ENCODE peak calls at places on chromosome 4, in eight cellular contexts. S, X, J, K, B, U, Z and C are unnamed samples.

GRCh38 chr4:81921757-81922159 is 450.1 kb upstream of the RASGEF1B start:
- DNase-seq in S (no peak), X (no peak), J (no peak), K (no peak), B (no peak), U (peak; percentile 28), Z (no peak), C (no peak)

GRCh38 chr4:5708171-5708828 is at the start of gene EVC2:
- DNase-seq in S (peak; percentile 71), X (no peak), J (no peak), K (peak; percentile 80), B (peak; percentile 71), U (peak; percentile 71), Z (peak; percentile 70), C (peak; percentile 16)

GRCh38 chr4:23135792-23136645 is 443.3 kb downstream of the GBA3 start:
- DNase-seq in S (no peak), X (no peak), J (peak; percentile 3), K (no peak), B (no peak), U (peak; percentile 73), Z (peak; percentile 71), C (no peak)

GRCh38 chr4:187270154-187270553 is 546.5 kb upstream of the FAT1 start:
- DNase-seq in S (no peak), X (no peak), J (no peak), K (no peak), B (no peak), U (no peak), Z (no peak), C (no peak)

GRCh38 chr4:105620640-105621323 is 68.4 kb downstream of the ARHGEF38 start:
- DNase-seq in S (no peak), X (no peak), J (no peak), K (no peak), B (no peak), U (no peak), Z (peak; percentile 27), C (no peak)

GRCh38 chr4:109406337-109406931 is 27.2 kb upstream of the SEC24B start:
- DNase-seq in S (no peak), X (peak; percentile 23), J (peak; percentile 35), K (no peak), B (peak; percentile 35), U (peak; percentile 72), Z (peak; percentile 70), C (peak; percentile 28)

GRCh38 chr4:112979881-112980421 is 69.5 kb upstream of the ANK2 start:
- DNase-seq in S (no peak), X (no peak), J (no peak), K (no peak), B (no peak), U (peak; percentile 17), Z (no peak), C (no peak)

GRCh38 chr4:7868430-7868775 is 71.3 kb downstream of the AFAP1 start:
- DNase-seq in S (no peak), X (no peak), J (no peak), K (no peak), B (no peak), U (no peak), Z (no peak), C (no peak)

GRCh38 chr4:48343531-48343930 is 2.2 kb downstream of the SLAIN2 start:
- DNase-seq in S (no peak), X (no peak), J (no peak), K (no peak), B (no peak), U (no peak), Z (no peak), C (no peak)

GRCh38 chr4:95265814-95266740 is 282.7 kb downstream of the UNC5C start:
- DNase-seq in S (no peak), X (no peak), J (no peak), K (no peak), B (no peak), U (no peak), Z (no peak), C (no peak)
- H3K4me3 ChIP-seq in S (no peak overlapping the region), X (no peak overlapping the region), J (no peak overlapping the region), K (no peak overlapping the region), B (no peak overlapping the region), U (no peak overlapping the region), Z (no peak overlapping the region), C (no peak overlapping the region)

GRCh38 chr4:103478729-103479128 is 241.1 kb downstream of the TACR3 start:
- DNase-seq in S (no peak), X (no peak), J (no peak), K (no peak), B (no peak), U (no peak), Z (no peak), C (no peak)
- TF ChIP-seq CTCF in S (no peak), X (no peak), J (peak; percentile 15), K (no peak), B (no peak), U (no peak), Z (peak; percentile 9), C (no peak)

DNA sequence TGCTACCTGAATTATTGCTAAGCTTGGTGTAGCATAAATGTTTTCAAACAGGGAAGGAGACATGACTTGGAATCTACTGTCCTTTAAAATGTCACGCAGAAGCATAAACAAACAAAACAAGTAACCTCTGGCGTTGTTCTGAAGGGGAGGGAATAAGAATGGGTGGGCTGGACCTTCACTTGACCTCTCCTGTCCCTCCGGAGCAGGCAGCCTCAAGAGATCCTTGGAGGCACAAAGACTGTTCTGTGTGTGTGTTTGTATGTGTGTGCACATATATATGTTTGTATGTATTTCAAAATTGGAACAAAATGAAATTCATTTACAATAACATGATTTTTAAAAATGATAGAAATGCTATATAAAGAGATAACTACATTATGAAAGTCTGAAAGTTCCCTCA is 91.3 kb upstream of the DCLK2 start:
- DNase-seq in S (no peak), X (no peak), J (no peak), K (no peak), B (no peak), U (no peak), Z (no peak), C (no peak)
- H3K4me3 ChIP-seq in S (no peak overlapping the region), X (no peak overlapping the region), J (no peak overlapping the region), K (no peak overlapping the region), B (no peak overlapping the region), U (no peak overlapping the region), Z (no peak overlapping the region), C (no peak overlapping the region)

GRCh38 chr4:122759639-122760310 is 27.3 kb downstream of the BBS12 start:
- DNase-seq in S (no peak), X (no peak), J (no peak), K (no peak), B (no peak), U (no peak), Z (no peak), C (no peak)
- TF ChIP-seq CTCF in S (no peak), X (peak; percentile 38), J (no peak), K (no peak), B (no peak), U (peak; percentile 35), Z (peak; percentile 31), C (no peak)

GRCh38 chr4:24799196-24799543 is 3.8 kb downstream of the SOD3 start:
- DNase-seq in S (no peak), X (no peak), J (no peak), K (no peak), B (no peak), U (no peak), Z (no peak), C (no peak)

GRCh38 chr4:24802648-24803047 is 7.3 kb downstream of the SOD3 start:
- DNase-seq in S (no peak), X (no peak), J (no peak), K (no peak), B (no peak), U (no peak), Z (no peak), C (no peak)

GRCh38 chr4:24799544-24800272 is 4.3 kb downstream of the SOD3 start:
- DNase-seq in S (no peak), X (no peak), J (no peak), K (no peak), B (no peak), U (peak; percentile 47), Z (no peak), C (no peak)

GRCh38 chr4:24800273-24800880 is 5.0 kb downstream of the SOD3 start:
- DNase-seq in S (no peak), X (no peak), J (no peak), K (peak; percentile 31), B (no peak), U (peak; percentile 55), Z (no peak), C (no peak)

DNA sequence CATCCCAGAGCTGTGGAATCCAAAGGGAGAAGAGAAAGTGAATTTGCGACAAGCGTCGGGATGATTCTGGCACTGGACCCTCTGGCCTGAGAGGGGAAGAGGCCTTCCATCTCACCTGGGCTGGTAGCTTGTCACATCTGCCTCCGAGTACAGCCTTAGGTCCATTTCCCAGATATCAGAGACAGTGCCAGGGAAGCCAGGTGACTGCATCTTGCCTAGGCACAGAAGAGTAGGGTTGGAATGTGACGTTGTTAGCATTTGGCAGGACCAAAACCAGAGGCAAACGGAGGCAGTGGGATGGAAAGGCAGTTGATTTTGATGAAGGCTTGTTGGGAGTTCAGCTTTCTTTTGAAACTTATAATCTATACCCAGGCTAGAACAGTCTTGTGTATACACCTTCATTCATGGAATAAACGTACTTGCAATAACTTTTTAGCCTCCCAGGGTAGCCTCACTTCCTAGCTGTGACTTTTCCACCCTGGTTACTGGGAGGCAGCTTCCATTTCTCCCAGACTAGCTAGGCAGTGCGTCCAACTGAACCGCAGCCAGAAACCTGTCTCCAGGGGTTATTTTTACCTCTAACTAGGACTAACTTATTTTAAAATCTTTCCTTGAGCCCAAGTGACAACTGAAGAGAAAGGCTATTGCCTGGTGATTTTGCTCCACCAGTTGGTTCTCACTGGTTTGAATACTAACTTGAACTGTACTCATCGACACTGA is 5.9 kb downstream of the SOD3 start:
- DNase-seq in S (no peak), X (no peak), J (no peak), K (no peak), B (no peak), U (no peak), Z (no peak), C (no peak)
- H3K4me3 ChIP-seq in S (no peak overlapping the region), X (no peak overlapping the region), J (no peak overlapping the region), K (peak overlapping the region; percentile 53), B (no peak overlapping the region), U (peak overlapping the region; percentile 50), Z (no peak overlapping the region), C (no peak overlapping the region)